ENCODE peak calls at places on chromosomes 6 and 20, in five cellular contexts. T is HCT116, J is H1, V is K562, R is SK-N-SH. P is an unnamed sample.

GRCh38 chr6:26022166-26022510 is 59.5 kb downstream of the TRIM38 start:
- DNase-seq in T (peak; percentile 71), J (no peak), V (peak; percentile 84), R (peak; percentile 45), P (no peak)

GRCh38 chr20:53981752-53982437 is 88.5 kb downstream of the BCAS1 start:
- DNase-seq in T (no peak), J (no peak), V (no peak), R (no peak), P (no peak)

GRCh38 chr20:38601216-38602184 is at the start of gene ARHGAP40:
- DNase-seq in T (peak; percentile 42), J (peak; percentile 72), V (peak; percentile 46), R (peak; percentile 61), P (peak; percentile 88)

GRCh38 chr20:4896119-4896700 is 105.1 kb downstream of the SLC23A2 start:
- DNase-seq in T (no peak), J (no peak), V (no peak), R (no peak), P (no peak)

GRCh38 chr20:59403261-59403961 is 103.0 kb downstream of the EDN3 start:
- DNase-seq in T (no peak), J (peak; percentile 98), V (peak; percentile 59), R (peak; percentile 95), P (peak; percentile 53)

GRCh38 chr20:58160451-58161051 is 67.9 kb downstream of the ANKRD60 start:
- DNase-seq in T (no peak), J (no peak), V (no peak), R (no peak), P (no peak)

GRCh38 chr6:131955876-131956275 is 4.7 kb upstream of the CCN2 start:
- DNase-seq in T (no peak), J (no peak), V (no peak), R (no peak), P (no peak)

GRCh38 chr6:37928217-37928616 is 108.7 kb downstream of the ZFAND3 start:
- DNase-seq in T (no peak), J (no peak), V (no peak), R (no peak), P (no peak)

GRCh38 chr20:824490-824889 is 9.0 kb upstream of the FAM110A start:
- DNase-seq in T (no peak), J (no peak), V (no peak), R (no peak), P (no peak)

GRCh38 chr20:46099491-46100287 is 9.9 kb upstream of the NCOA5 start:
- DNase-seq in T (no peak), J (peak; percentile 65), V (no peak), R (no peak), P (no peak)

GRCh38 chr6:26223213-26223612 is 136.0 kb downstream of the HFE start:
- DNase-seq in T (no peak), J (no peak), V (no peak), R (no peak), P (peak; percentile 40)

GRCh38 chr6:69584536-69584912 is 212.3 kb downstream of the LMBRD1 start:
- DNase-seq in T (no peak), J (no peak), V (no peak), R (peak; percentile 8), P (no peak)

GRCh38 chr6:135382182-135382628 is 115.3 kb downstream of the AHI1 start:
- DNase-seq in T (no peak), J (no peak), V (no peak), R (no peak), P (no peak)

GRCh38 chr20:4883051-4883450 is 118.3 kb downstream of the SLC23A2 start:
- DNase-seq in T (no peak), J (no peak), V (no peak), R (no peak), P (no peak)

DNA sequence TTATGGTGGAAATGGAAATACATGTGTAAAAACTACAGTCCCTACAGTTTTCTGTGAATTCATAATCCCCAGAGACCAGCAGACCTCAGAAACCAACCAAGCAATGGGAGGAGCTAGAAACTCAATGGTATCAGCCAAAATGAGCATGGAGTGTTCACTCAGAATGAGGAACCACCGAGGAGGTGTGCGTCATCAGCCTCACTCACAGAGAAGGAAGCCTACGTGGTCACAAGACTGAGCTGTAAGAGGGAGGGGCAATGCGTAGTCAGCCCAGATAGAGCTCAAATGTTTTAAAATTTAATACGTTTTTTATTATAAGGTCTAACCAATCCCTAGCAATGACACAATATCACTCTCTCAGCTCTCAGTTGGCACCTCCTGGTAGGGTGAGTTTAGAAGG is 17.4 kb downstream of the MYLK4 start:
- DNase-seq in T (no peak), J (no peak), V (peak; percentile 92), R (no peak), P (no peak)
- TF ChIP-seq JUND in T (no peak), J (no peak), V (peak; percentile 94), R (no peak), P (no peak)

DNA sequence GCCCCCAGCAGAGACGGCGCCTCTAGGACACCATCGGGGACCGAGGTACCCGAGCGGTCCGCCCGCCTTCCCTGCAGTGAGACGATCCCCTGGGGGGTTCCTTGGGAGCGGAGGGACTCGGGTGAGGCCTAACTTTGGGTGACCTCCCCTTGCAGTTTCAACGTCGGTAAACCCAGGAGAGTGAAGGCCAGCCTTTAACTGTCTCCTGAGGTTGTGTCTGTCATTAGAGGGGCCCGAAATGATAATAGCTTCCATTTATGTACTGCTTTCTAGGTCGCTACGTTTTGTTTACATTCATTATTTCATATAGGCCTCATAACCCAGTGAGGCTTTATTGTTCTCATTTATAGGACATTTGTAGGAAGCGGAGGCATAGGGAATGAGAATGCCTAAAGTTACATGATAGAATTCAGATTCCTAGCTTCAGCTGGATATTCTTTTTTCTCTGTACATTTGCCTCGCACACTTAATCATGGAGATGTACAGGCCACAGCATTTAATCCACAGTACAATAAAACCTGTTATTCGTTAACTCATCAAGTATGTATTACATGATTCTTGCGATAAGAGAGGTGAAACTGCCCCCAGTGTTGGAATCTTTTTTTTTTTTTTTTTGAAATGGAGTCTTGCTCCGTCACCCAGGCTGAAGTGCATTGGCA is 998 bp downstream of the C6orf136 start:
- DNase-seq in T (no peak), J (peak; percentile 86), V (peak; percentile 86), R (no peak), P (peak; percentile 80)
- TF ChIP-seq JUND in T (no peak), J (no peak), V (no peak), R (no peak), P (no peak)

GRCh38 chr20:40016359-40016758 is 672.7 kb downstream of the MAFB start:
- DNase-seq in T (no peak), J (no peak), V (no peak), R (no peak), P (no peak)

GRCh38 chr20:40017765-40018164 is 671.3 kb downstream of the MAFB start:
- DNase-seq in T (no peak), J (no peak), V (no peak), R (no peak), P (no peak)

GRCh38 chr20:40016884-40017283 is 672.2 kb downstream of the MAFB start:
- DNase-seq in T (no peak), J (no peak), V (no peak), R (no peak), P (no peak)

GRCh38 chr20:40019510-40019909 is 669.5 kb downstream of the MAFB start:
- DNase-seq in T (no peak), J (no peak), V (no peak), R (no peak), P (no peak)
- TF ChIP-seq JUND in T (no peak), J (no peak), V (no peak), R (no peak), P (no peak)

DNA sequence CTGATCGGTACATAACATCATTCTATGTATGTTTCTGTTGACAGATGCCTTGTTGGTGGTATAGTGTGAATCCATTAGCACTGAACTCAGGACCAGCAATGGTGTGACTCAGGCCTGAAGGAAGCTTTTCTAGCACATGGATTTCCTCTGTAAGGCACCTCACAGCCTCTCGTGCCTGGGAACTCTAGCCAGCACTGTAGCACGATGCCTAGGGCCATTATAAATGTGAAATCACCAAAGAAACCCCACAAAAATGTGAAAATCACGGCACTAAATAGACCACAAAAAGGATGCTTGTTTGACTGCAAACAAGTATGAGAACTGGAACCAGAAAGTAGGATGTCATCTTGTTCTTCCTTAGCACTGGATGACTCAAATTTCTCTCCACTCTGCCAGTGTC is 63.7 kb upstream of the NKX2-2 start:
- DNase-seq in T (no peak), J (no peak), V (no peak), R (no peak), P (no peak)
- TF ChIP-seq JUND in T (no peak), J (no peak), V (no peak), R (no peak), P (no peak)

GRCh38 chr6:524803-525202 is 132.1 kb downstream of the HUS1B start:
- DNase-seq in T (no peak), J (no peak), V (no peak), R (no peak), P (no peak)
- TF ChIP-seq JUND in T (no peak), J (no peak), V (no peak), R (no peak), P (no peak)

DNA sequence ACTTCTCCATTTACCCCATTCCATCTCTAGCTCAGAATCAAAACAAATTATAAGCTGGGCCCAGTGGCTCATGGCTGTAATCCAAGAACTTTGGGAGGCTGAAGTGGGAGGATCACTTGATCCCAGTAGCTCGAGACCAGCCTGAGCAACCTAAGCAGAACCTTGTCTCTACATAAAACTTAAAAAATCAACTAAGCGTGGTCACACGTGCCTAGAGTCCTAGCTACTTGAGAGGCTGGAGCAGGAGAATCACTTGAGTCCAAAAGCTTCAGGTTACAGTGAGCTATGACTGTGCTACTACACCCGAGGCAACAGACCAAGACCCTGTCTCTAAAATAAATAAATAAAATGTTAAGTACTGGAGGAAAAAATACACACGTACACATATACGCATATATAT is 74.7 kb upstream of the RUNX2 start:
- DNase-seq in T (no peak), J (no peak), V (no peak), R (no peak), P (no peak)
- TF ChIP-seq JUND in T (no peak), J (no peak), V (no peak), R (no peak), P (no peak)

DNA sequence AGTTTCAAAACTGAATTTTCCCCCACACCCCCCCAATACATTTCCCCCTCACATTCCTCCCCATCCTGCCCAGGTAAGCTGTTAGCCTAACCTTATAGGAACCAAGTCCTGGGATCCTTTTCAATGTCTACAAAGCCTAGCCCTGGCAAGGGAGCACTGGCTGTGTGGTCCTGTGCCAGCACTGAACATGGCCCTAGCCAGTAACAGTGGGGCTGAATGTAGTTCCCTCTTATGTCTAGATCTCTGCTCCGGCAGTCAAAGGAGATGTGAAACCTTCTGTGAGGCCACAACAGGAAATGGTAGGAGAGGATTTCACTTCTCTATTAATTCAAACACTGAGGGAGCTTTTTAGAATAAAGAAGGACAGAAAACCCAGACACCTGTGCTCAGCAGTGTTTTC is 3.4 kb upstream of the HLA-DMB start:
- DNase-seq in T (no peak), J (no peak), V (no peak), R (no peak), P (no peak)
- TF ChIP-seq JUND in T (no peak), J (no peak), V (no peak), R (no peak), P (no peak)

P was measured in T47D.